ENCODE peak calls at places on chromosomes 6 and 20, in four cellular contexts. G is A549, F is GM12878, C is HepG2. Y is an unnamed sample. For H3K9me3, the result is how much of the 10 kb centered on the place peaks cover.

GRCh38 chr6:31691564-31692108 is 10.8 kb upstream of the LY6G5C start:
- DNase-seq in G (no peak), F (no peak), C (no peak), Y (no peak)

GRCh38 chr6:17448165-17448564 is 54.8 kb downstream of the CAP2 start:
- DNase-seq in G (no peak), F (no peak), C (no peak), Y (no peak)

GRCh38 chr20:3749087-3749688 is 16.7 kb downstream of the HSPA12B start:
- DNase-seq in G (no peak), F (no peak), C (no peak), Y (no peak)

GRCh38 chr20:50817776-50818172 is 22.9 kb downstream of the BCAS4 start:
- DNase-seq in G (no peak), F (no peak), C (no peak), Y (no peak)

GRCh38 chr6:108250240-108250866 is 10.5 kb downstream of the SNX3 start:
- DNase-seq in G (no peak), F (no peak), C (no peak), Y (peak)

GRCh38 chr6:137904822-137905617 is 38.0 kb downstream of the TNFAIP3 start:
- DNase-seq in G (no peak), F (no peak), C (no peak), Y (no peak)

GRCh38 chr6:94049001-94049400 is 629.6 kb upstream of the EPHA7 start:
- DNase-seq in G (no peak), F (no peak), C (no peak), Y (no peak)

GRCh38 chr6:75993236-75994162 is 79.0 kb downstream of the IMPG1 start:
- DNase-seq in G (no peak), F (no peak), C (no peak), Y (no peak)

GRCh38 chr20:3218307-3218988 is 9.2 kb downstream of the ITPA start:
- DNase-seq in G (peak), F (no peak), C (peak), Y (peak)

GRCh38 chr6:28719275-28719940 is 193.7 kb downstream of the GPX5 start:
- DNase-seq in G (no peak), F (no peak), C (peak), Y (peak)

GRCh38 chr6:123945386-123945785 is 141.7 kb downstream of the NKAIN2 start:
- DNase-seq in G (no peak), F (no peak), C (no peak), Y (no peak)

GRCh38 chr6:160439751-160440150 is 91.6 kb downstream of the SLC22A3 start:
- DNase-seq in G (no peak), F (no peak), C (no peak), Y (no peak)

GRCh38 chr6:33621396-33622388 is 570 bp downstream of the ITPR3 start:
- DNase-seq in G (no peak), F (no peak), C (no peak), Y (peak)

GRCh38 chr20:53428997-53429396 is 164.6 kb downstream of the ZNF217 start:
- DNase-seq in G (no peak), F (no peak), C (no peak), Y (no peak)

GRCh38 chr20:1490643-1491042 is 577 bp downstream of the SIRPB2 start:
- DNase-seq in G (no peak), F (no peak), C (no peak), Y (no peak)

GRCh38 chr6:19408331-19408730 is 428.8 kb upstream of the ID4 start:
- DNase-seq in G (no peak), F (no peak), C (no peak), Y (no peak)

GRCh38 chr20:21251278-21251677 is 51.9 kb upstream of the XRN2 start:
- DNase-seq in G (no peak), F (no peak), C (no peak), Y (no peak)

GRCh38 chr20:584375-585301 is 25.5 kb downstream of the TCF15 start:
- DNase-seq in G (no peak), F (no peak), C (peak), Y (no peak)

GRCh38 chr6:53154071-53154470 is 5.4 kb upstream of the GCM1 start:
- DNase-seq in G (no peak), F (no peak), C (no peak), Y (no peak)

GRCh38 chr6:11878735-11879134 is 100.1 kb upstream of the ADTRP start:
- DNase-seq in G (no peak), F (no peak), C (no peak), Y (no peak)

GRCh38 chr6:34532230-34532629 is 23.9 kb downstream of the SPDEF start:
- DNase-seq in G (no peak), F (no peak), C (no peak), Y (no peak)

GRCh38 chr6:159044899-159045727 is at the start of gene TAGAP:
- DNase-seq in G (no peak), F (peak), C (no peak), Y (no peak)

GRCh38 chr20:60729119-60729900 is 522.8 kb upstream of the CDH4 start:
- DNase-seq in G (no peak), F (no peak), C (no peak), Y (no peak)

GRCh38 chr6:47701374-47701773 is 3.0 kb downstream of the ADGRF4 start:
- DNase-seq in G (no peak), F (peak), C (no peak), Y (no peak)

GRCh38 chr20:44388466-44389023 is 33.0 kb downstream of the HNF4A start:
- DNase-seq in G (peak), F (no peak), C (no peak), Y (peak)

GRCh38 chr6:118565317-118565960 is 17.3 kb downstream of the PLN start:
- DNase-seq in G (peak), F (peak), C (peak), Y (peak)

GRCh38 chr6:161227004-161227950 is 46.6 kb downstream of the AGPAT4 start:
- DNase-seq in G (no peak), F (no peak), C (no peak), Y (peak)

DNA sequence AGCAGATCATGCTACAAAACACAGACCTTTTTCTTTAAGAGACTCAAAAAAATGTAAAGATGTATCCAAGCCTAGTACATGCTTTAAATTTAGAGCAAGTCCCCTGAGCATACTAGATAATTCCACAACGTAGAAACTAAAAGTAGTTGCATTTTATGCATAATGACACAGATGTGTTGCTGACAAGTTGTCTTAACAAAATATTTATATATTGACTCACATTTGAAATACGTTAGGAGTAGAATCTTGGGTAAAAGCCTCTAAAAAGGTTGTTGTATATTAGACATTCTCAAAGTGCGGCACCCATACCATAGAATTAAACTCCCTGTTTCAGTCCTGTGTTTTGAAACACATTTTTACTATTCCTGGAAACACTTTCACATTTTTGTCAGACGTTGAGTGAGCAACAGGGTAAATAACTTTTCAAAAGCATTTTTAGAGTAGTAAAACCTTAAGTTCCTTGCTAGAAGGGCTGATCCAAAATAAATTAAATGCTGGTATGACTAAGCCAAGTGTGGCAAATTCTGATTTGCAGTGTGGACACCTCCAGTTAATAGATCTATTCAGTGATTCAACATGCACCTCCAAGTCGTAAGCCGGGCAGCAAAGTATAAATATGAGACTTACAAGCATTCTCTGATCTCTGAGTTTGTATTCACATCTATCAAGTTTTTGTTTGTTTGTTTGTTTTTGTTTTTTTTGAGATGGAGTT is 97.5 kb downstream of the GMDS start:
- DNase-seq in G (no peak), F (no peak), C (no peak), Y (no peak)
- H3K4me3 ChIP-seq in G (no peak), F (no peak), C (no peak), Y (no peak)

DNA sequence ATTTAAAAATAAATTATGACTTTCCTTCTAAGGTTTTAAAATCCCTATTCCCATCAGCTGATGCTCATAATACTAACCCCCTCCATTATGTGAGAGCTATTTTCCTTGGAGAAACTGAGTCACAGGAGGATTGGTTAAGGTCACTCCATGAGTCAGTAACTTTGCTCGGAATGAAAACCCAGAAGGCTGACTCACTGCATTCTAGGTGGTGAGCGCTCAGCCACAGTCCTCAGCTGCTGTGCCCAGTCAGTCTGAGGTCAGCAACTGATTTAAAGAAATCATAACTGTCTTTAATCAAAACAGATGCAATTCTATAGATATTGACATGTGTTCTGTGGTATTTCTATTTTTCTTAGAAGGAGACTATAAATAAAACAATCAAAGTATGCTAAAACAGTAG is 359.2 kb downstream of the GJA1 start:
- DNase-seq in G (peak), F (no peak), C (no peak), Y (no peak)
- TF ChIP-seq ESRRA in G (no peak), F (no peak), C (no peak), Y (no peak)

GRCh38 chr6:130282234-130282995 is 59.7 kb upstream of the SAMD3 start:
- DNase-seq in G (no peak), F (no peak), C (peak), Y (peak)

GRCh38 chr6:130274007-130274406 is 51.3 kb upstream of the SAMD3 start:
- DNase-seq in G (no peak), F (no peak), C (no peak), Y (no peak)

DNA sequence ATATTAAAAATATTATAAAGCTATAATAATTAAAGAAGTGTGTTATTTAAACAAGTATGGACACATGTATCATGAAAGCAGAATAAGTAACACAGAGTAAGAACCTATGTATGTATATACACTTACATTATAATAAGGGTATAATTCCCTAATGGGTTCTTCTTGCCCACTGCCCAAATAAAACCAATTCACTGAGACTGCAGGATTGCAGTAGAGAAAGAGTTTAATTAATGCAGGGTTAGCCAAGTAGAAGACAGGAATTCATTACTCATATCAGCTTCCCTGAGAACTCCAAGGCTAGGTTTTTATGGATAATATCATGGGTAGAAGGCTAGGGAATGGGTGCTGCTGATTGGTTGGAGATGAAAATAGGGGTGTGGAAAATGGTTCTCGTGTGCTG is 53.8 kb upstream of the SAMD3 start:
- DNase-seq in G (no peak), F (no peak), C (no peak), Y (no peak)
- H3K9me3 ChIP-seq in G (under half), F (under half), C (under half), Y (under half)

GRCh38 chr20:58776109-58776508 is 74.6 kb downstream of the GNAS-AS1 start:
- DNase-seq in G (no peak), F (no peak), C (no peak), Y (no peak)
- H3K4me3 ChIP-seq in G (no peak), F (no peak), C (no peak), Y (no peak)

DNA sequence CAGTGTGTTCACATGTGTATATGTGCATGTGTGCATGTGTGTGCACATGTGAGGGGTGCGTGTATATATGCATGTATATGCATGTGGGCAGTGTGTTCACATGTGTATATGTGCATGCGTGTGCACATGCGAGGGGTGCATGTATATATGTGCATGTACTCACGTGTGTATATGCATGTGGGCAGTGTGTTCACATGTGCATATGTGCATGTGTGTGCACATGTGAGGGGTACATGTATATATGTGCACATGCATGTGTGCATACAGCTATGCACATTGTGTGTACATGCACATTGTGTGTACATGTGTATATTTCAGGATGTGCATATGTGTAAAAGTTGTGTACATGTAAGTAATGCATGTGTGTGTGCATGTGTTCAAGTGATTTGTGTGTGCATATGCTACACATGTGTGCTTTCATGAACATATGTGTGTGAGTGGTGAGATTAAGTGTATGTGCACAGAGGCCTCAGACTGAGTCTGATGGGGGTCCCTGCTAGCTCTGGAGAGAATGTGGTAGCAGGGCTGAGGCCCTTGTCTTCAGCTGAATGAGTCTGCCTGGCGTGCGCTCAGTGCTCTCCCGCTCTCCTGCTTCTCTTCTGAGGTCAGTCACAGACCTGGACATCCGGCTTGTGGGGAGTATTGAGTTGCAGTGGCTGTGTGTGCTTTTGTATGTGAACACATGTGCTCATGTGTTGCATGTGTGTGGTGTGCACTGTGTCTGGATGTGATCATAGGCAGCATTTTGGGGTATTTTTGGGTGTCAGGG is 19.9 kb upstream of the MYT1 start:
- DNase-seq in G (no peak), F (no peak), C (no peak), Y (no peak)
- TF ChIP-seq ESRRA in G (no peak), F (no peak), C (no peak), Y (no peak)

GRCh38 chr20:29874476-29875202 is 1382.8 kb upstream of the DEFB115 start:
- DNase-seq in G (no peak), F (no peak), C (no peak), Y (peak)
- H3K9me3 ChIP-seq in G (under half), F (under half), C (half or more), Y (under half)

GRCh38 chr6:151539506-151540268 is 45.9 kb downstream of the CCDC170 start:
- DNase-seq in G (no peak), F (no peak), C (no peak), Y (no peak)
- H3K4me3 ChIP-seq in G (no peak), F (no peak), C (no peak), Y (no peak)

DNA sequence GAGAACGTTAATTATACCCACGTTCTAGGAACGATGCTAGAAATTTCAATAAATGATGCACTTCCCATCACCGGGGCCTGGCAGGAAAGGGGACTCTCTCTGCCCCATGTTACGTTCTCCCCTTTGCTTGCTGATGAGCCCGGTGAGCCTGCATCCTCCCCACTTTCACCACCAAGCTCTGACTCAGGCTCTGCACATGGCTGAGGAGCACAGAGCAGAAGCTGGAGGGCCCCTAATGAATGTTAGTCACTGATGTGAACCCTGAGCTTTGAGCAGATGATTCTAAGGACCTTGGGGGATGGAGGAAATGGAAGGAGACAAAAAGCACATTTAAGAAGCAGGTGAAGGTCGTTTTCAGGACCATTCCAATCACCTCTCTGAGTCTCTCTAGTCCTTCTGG is 468.2 kb upstream of the ARID1B start:
- DNase-seq in G (no peak), F (no peak), C (no peak), Y (no peak)
- TF ChIP-seq ESRRA in G (no peak), F (no peak), C (no peak), Y (no peak)

Y was measured in K562.